ENCODE peak calls at places on chromosomes 12 and 14, in nine cellular contexts. F is thyroid gland; Z is astrocyte of the spinal cord; Q is stomach; D is tibial nerve; L is prostate gland; W is CD4-positive, alpha-beta memory T cell; K is mucosa of descending colon; N is GM23248. P is an unnamed sample.

GRCh38 chr12:131087302-131087818 is 133.7 kb downstream of the ADGRD1 start:
- DNase-seq in F (no peak), Z (no peak), Q (peak), D (no peak), L (no peak), W (no peak), K (no peak), N (no peak), P (no peak)

GRCh38 chr12:124510301-124510970 is 57.0 kb downstream of the NCOR2 start:
- DNase-seq in F (peak), Z (no peak), Q (peak), D (no peak), L (no peak), W (no peak), K (peak), N (no peak), P (no peak)

GRCh38 chr14:55832122-55832911 is 252.3 kb downstream of the KTN1 start:
- DNase-seq in F (no peak), Z (peak), Q (peak), D (no peak), L (no peak), W (no peak), K (peak), N (peak), P (no peak)

GRCh38 chr12:19894049-19894448 is 454.8 kb downstream of the AEBP2 start:
- DNase-seq in F (no peak), Z (no peak), Q (no peak), D (no peak), L (no peak), W (no peak), K (no peak), N (peak), P (no peak)

GRCh38 chr12:14567311-14568195 is at the start of gene PLBD1:
- DNase-seq in F (peak), Z (peak), Q (peak), D (peak), L (peak), W (no peak), K (peak), N (peak), P (peak)

GRCh38 chr12:98440165-98440581 is 75.2 kb upstream of the TMPO start:
- DNase-seq in F (no peak), Z (peak), Q (peak), D (peak), L (no peak), W (no peak), K (peak), N (peak), P (no peak)

GRCh38 chr14:92456215-92457017 is 57.2 kb upstream of the RIN3 start:
- DNase-seq in F (no peak), Z (peak), Q (peak), D (peak), L (peak), W (no peak), K (peak), N (peak), P (peak)

GRCh38 chr14:69842671-69843407 is 36.4 kb upstream of the SMOC1 start:
- DNase-seq in F (no peak), Z (no peak), Q (no peak), D (no peak), L (no peak), W (no peak), K (no peak), N (no peak), P (no peak)

GRCh38 chr14:68501621-68502052 is 291.2 kb downstream of the ZFP36L1 start:
- DNase-seq in F (peak), Z (no peak), Q (peak), D (peak), L (no peak), W (no peak), K (peak), N (no peak), P (peak)

GRCh38 chr12:117674313-117674712 is 294.5 kb downstream of the KSR2 start:
- DNase-seq in F (no peak), Z (peak), Q (no peak), D (no peak), L (no peak), W (no peak), K (no peak), N (no peak), P (no peak)

GRCh38 chr14:94458558-94459200 is 6.1 kb upstream of the SERPINA11 start:
- DNase-seq in F (no peak), Z (peak), Q (no peak), D (no peak), L (no peak), W (no peak), K (no peak), N (peak), P (no peak)

GRCh38 chr12:25364529-25365339 is 114.0 kb upstream of the KRAS start:
- DNase-seq in F (no peak), Z (no peak), Q (no peak), D (no peak), L (no peak), W (no peak), K (no peak), N (no peak), P (no peak)

GRCh38 chr12:56236091-56236490 is 6.2 kb downstream of the SLC39A5 start:
- DNase-seq in F (no peak), Z (no peak), Q (no peak), D (no peak), L (no peak), W (no peak), K (no peak), N (no peak), P (no peak)

GRCh38 chr14:77613207-77613606 is 3.2 kb downstream of the SPTLC2 start:
- DNase-seq in F (no peak), Z (no peak), Q (no peak), D (no peak), L (no peak), W (no peak), K (peak), N (peak), P (no peak)

GRCh38 chr14:80323266-80323665 is 112.0 kb upstream of the DIO2 start:
- DNase-seq in F (no peak), Z (no peak), Q (no peak), D (no peak), L (no peak), W (no peak), K (no peak), N (no peak), P (no peak)

GRCh38 chr14:24921903-24922302 is 128.0 kb downstream of the STXBP6 start:
- DNase-seq in F (no peak), Z (peak), Q (no peak), D (no peak), L (no peak), W (no peak), K (no peak), N (peak), P (no peak)

GRCh38 chr12:46402861-46403731 is 30.5 kb upstream of the SLC38A2 start:
- DNase-seq in F (no peak), Z (peak), Q (no peak), D (no peak), L (no peak), W (no peak), K (no peak), N (peak), P (no peak)

GRCh38 chr12:116916122-116916521 is 5.4 kb downstream of the FBXW8 start:
- DNase-seq in F (no peak), Z (peak), Q (no peak), D (no peak), L (no peak), W (no peak), K (no peak), N (peak), P (no peak)

GRCh38 chr14:64040044-64040443 is 187.2 kb downstream of the SYNE2 start:
- DNase-seq in F (no peak), Z (peak), Q (no peak), D (no peak), L (no peak), W (no peak), K (no peak), N (peak), P (no peak)

GRCh38 chr12:4099276-4099675 is 174.3 kb upstream of the CCND2 start:
- DNase-seq in F (no peak), Z (no peak), Q (no peak), D (no peak), L (no peak), W (no peak), K (no peak), N (no peak), P (no peak)

GRCh38 chr14:58887931-58888330 is 250.2 kb downstream of the DACT1 start:
- DNase-seq in F (no peak), Z (no peak), Q (no peak), D (no peak), L (no peak), W (no peak), K (no peak), N (no peak), P (no peak)

GRCh38 chr12:26617513-26617912 is 215.5 kb downstream of the ITPR2 start:
- DNase-seq in F (no peak), Z (no peak), Q (no peak), D (no peak), L (no peak), W (no peak), K (no peak), N (no peak), P (no peak)

DNA sequence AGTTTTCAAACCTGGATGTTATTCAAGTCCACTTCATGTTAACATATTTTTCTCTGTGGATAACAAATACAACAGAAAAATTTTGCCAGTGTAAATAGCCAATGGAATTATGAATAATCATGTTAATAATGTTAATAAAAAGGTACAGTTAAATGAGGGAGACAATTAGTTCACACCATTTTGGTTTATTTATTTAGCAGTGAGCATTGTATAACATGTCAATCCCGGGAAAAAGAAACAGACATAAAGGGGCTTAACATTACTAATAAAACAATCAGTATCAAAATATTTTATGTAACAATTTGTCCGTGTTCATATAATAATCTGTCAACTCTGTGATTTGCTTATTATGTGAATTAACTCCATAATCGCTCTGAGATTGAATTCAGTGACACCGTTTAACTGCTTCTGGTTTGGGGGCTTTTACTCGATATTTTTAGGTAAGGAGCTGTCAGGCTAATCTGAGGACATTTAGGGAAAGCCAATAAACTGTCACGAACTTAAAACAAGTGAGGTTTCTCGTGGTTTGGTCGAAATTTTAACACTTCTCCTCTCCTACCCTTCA is 95.9 kb upstream of the HMGA2 start:
- DNase-seq in F (no peak), Z (no peak), Q (no peak), D (no peak), L (no peak), W (no peak), K (no peak), N (peak), P (no peak)
- H3K4me3 ChIP-seq in F (no peak), Z (peak), Q (no peak), D (no peak), L (no peak), W (no peak), K (no peak), N (peak), P (no peak)

DNA sequence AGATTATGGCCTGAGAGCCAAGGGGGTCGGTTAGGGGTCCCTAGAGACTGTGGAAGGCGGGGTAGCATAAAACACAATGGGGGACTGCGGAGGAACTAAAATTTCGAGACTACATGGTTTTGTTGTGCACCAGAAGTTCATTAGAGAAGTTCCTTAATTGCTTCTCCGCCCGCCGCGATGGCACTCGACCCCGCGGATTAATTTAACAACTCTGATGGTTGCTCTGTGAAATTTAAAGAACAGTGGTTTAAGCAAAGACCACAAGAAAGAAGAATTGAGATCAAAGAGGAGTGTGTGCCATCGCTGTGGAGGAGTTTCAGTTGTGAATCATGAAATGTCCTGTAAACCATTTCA is 1.4 kb upstream of the CCDC88C start:
- DNase-seq in F (no peak), Z (no peak), Q (peak), D (no peak), L (no peak), W (peak), K (no peak), N (peak), P (no peak)
- H3K4me3 ChIP-seq in F (no peak), Z (no peak), Q (peak), D (no peak), L (peak), W (peak), K (no peak), N (peak), P (no peak)

GRCh38 chr12:68453278-68453677 is 121.1 kb upstream of the MDM1 start:
- DNase-seq in F (no peak), Z (no peak), Q (no peak), D (no peak), L (no peak), W (no peak), K (no peak), N (no peak), P (no peak)

GRCh38 chr12:68451261-68452091 is 119.3 kb upstream of the MDM1 start:
- DNase-seq in F (peak), Z (peak), Q (peak), D (peak), L (no peak), W (peak), K (peak), N (peak), P (no peak)

GRCh38 chr12:68454855-68455254 is 122.7 kb upstream of the MDM1 start:
- DNase-seq in F (no peak), Z (no peak), Q (no peak), D (no peak), L (no peak), W (no peak), K (no peak), N (no peak), P (no peak)

GRCh38 chr12:68453876-68454275 is 121.7 kb upstream of the MDM1 start:
- DNase-seq in F (no peak), Z (no peak), Q (no peak), D (no peak), L (no peak), W (no peak), K (no peak), N (no peak), P (no peak)

GRCh38 chr12:68455676-68456345 is 123.6 kb upstream of the MDM1 start:
- DNase-seq in F (no peak), Z (no peak), Q (no peak), D (no peak), L (no peak), W (no peak), K (no peak), N (no peak), P (peak)
- H3K4me3 ChIP-seq in F (no peak), Z (no peak), Q (no peak), D (no peak), L (no peak), W (no peak), K (no peak), N (no peak), P (no peak)

DNA sequence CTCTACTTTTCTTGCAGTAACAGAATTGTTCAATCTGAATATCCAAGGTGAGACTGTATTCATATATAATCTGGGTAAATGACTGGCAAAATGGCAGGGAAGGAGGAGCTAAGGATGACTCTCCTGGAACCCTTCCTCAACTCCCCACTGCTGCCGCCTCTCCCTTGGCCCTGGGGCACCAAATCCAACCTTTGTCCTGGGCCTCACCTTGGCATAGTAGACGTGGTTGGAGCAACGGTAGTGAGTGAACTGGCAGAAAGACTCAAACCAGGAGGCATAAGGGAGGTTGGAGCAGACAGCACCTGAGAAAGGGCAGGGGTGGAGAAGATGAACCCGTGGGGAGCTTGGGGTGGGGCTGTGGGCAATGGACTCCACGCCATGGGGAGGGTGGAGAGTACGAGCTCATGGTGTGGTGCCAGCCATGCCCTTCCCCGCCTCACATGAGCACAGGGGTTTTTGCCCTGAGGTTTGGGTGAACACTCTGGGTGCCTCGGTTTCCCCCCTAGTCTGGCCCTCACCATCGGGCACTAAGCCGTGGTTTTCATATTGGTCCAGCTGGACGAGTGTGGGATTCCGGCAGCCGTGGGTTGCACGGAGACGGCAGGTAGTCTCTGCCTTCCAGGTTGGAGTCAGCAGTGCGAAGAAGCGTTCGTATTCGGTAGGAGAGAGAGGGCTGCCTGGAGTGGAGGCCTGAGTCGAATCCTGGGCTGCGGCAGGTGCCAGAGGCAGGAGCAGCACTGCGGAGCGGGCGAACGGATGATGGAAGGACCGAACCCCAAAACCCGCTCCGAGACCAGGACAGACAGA is 753 bp downstream of the ACRBP start:
- DNase-seq in F (no peak), Z (no peak), Q (no peak), D (no peak), L (no peak), W (no peak), K (no peak), N (no peak), P (no peak)
- H3K4me3 ChIP-seq in F (peak), Z (peak), Q (peak), D (peak), L (peak), W (no peak), K (no peak), N (no peak), P (peak)

P was measured in spleen.